ENCODE peak calls at places on chromosomes 2 and 18, in seven cellular contexts. Z, U, R, F, N, B and T are unnamed samples.

GRCh38 chr2:44616616-44617266 is 255.0 kb downstream of the CAMKMT start:
- DNase-seq in N (no peak), B (no peak), U (no peak), R (no peak), Z (no peak), F (no peak), T (no peak)

GRCh38 chr2:148716378-148716777 is 71.8 kb downstream of the EPC2 start:
- DNase-seq in U (no peak), Z (no peak), R (no peak), B (no peak), N (no peak), F (no peak), T (no peak)

GRCh38 chr2:207492461-207492860 is 37.3 kb upstream of the CREB1 start:
- DNase-seq in Z (no peak), U (no peak), N (no peak), F (no peak), R (no peak), B (no peak), T (no peak)

GRCh38 chr2:144010096-144010495 is 509.8 kb downstream of the ZEB2 start:
- DNase-seq in R (no peak), B (no peak), N (no peak), F (no peak), U (no peak), Z (no peak), T (no peak)

GRCh38 chr2:151091583-151091982 is 170.1 kb downstream of the RBM43 start:
- DNase-seq in R (no peak), B (no peak), F (no peak), N (no peak), Z (no peak), U (no peak), T (no peak)

GRCh38 chr18:38545071-38545470 is 979.5 kb upstream of the CELF4 start:
- DNase-seq in Z (no peak), B (peak; percentile 4), U (no peak), F (no peak), N (no peak), R (no peak), T (no peak)

GRCh38 chr2:121085801-121086200 is 199.2 kb downstream of the TFCP2L1 start:
- DNase-seq in U (no peak), N (no peak), R (no peak), B (no peak), Z (peak; percentile 19), F (peak; percentile 13), T (no peak)

GRCh38 chr2:63700276-63700675 is 111.5 kb downstream of the MDH1 start:
- DNase-seq in B (no peak), R (no peak), U (no peak), N (no peak), Z (no peak), F (no peak), T (no peak)

GRCh38 chr2:84879595-84880394 is 1.1 kb downstream of the TRABD2A start:
- DNase-seq in U (no peak), B (no peak), Z (no peak), N (no peak), R (no peak), F (peak; percentile 73), T (no peak)

GRCh38 chr2:33104726-33105125 is 158.0 kb downstream of the LTBP1 start:
- DNase-seq in N (no peak), U (no peak), R (no peak), F (no peak), Z (no peak), B (no peak), T (no peak)

GRCh38 chr2:95231723-95232122 is 24.4 kb downstream of the ZNF892 start:
- DNase-seq in R (no peak), F (no peak), U (peak; percentile 75), B (peak; percentile 29), N (peak; percentile 11), Z (peak; percentile 7), T (peak; percentile 33)

GRCh38 chr2:152432206-152432653 is 97.3 kb downstream of the FMNL2 start:
- DNase-seq in N (no peak), Z (no peak), U (peak; percentile 42), F (no peak), B (no peak), R (no peak), T (no peak)

GRCh38 chr2:37283207-37283606 is 41.4 kb downstream of the PRKD3 start:
- DNase-seq in N (peak; percentile 50), Z (no peak), B (no peak), R (no peak), F (no peak), U (no peak), T (no peak)

GRCh38 chr2:101596346-101596745 is 101.2 kb upstream of the MAP4K4 start:
- DNase-seq in R (no peak), F (no peak), B (no peak), U (no peak), Z (no peak), N (no peak), T (no peak)

GRCh38 chr2:74573747-74574562 is 19.4 kb downstream of the DOK1 start:
- DNase-seq in N (no peak), R (no peak), B (peak; percentile 13), U (no peak), F (peak; percentile 57), Z (no peak), T (no peak)

GRCh38 chr2:120814352-120814751 is 78.7 kb downstream of the GLI2 start:
- DNase-seq in R (no peak), N (no peak), Z (no peak), B (no peak), U (no peak), F (no peak), T (no peak)

GRCh38 chr2:189179607-189179979 is at the start of gene COL5A2:
- DNase-seq in Z (no peak), U (peak; percentile 27), F (no peak), R (no peak), B (peak; percentile 2), N (peak; percentile 53), T (peak; percentile 58)

GRCh38 chr18:35495821-35496368 is 1.9 kb downstream of the INO80C start:
- DNase-seq in B (no peak), Z (no peak), U (no peak), N (no peak), R (no peak), F (no peak), T (no peak)

GRCh38 chr2:229783108-229783721 is 68.9 kb upstream of the DNER start:
- DNase-seq in R (no peak), B (no peak), Z (no peak), U (no peak), N (no peak), F (no peak), T (no peak)

GRCh38 chr18:864872-865273 is 39.8 kb upstream of the ADCYAP1 start:
- DNase-seq in Z (peak; percentile 4), N (peak; percentile 54), F (no peak), R (peak; percentile 5), B (peak; percentile 64), U (peak; percentile 75), T (peak; percentile 52)

GRCh38 chr2:151756820-151757219 is 22.5 kb upstream of the NEB start:
- DNase-seq in B (no peak), N (no peak), Z (no peak), R (no peak), U (no peak), F (no peak), T (no peak)

GRCh38 chr2:12167525-12168317 is 421.3 kb downstream of the LPIN1 start:
- DNase-seq in F (no peak), R (no peak), N (no peak), U (peak; percentile 8), Z (no peak), B (peak; percentile 10), T (no peak)

GRCh38 chr2:119741001-119741400 is 18.7 kb upstream of the PTPN4 start:
- DNase-seq in F (no peak), Z (no peak), N (no peak), U (no peak), R (no peak), B (no peak), T (no peak)